ENCODE peak calls at places on chromosomes 2 and 18, in seven cellular contexts. One of them, this sample, is unnamed.

GRCh38 chr2:37670378-37671012 is 947 bp downstream of the CDC42EP3 start:
- DNase-seq in HCEC 1CT: no peak
- DNase-seq in substantia nigra: no peak
- DNase-seq in stimulated activated CD4-positive, alpha-beta T cell treated with anti-CD3 and anti-CD28 coated beads, Interleukin-12 subunit alpha, Interleukin-12 subunit beta, amount 100 ng/mL, for 4 hours: no peak
- DNase-seq in T-helper 1 cell: no peak
- DNase-seq in H9: no peak
- DNase-seq in GM12865: no peak
- DNase-seq in this sample: no peak

GRCh38 chr18:33116376-33116775 is 324.1 kb downstream of the CCDC178 start:
- DNase-seq in HCEC 1CT: no peak
- DNase-seq in substantia nigra: no peak
- DNase-seq in stimulated activated CD4-positive, alpha-beta T cell treated with anti-CD3 and anti-CD28 coated beads, Interleukin-12 subunit alpha, Interleukin-12 subunit beta, amount 100 ng/mL, for 4 hours: no peak
- DNase-seq in T-helper 1 cell: no peak
- DNase-seq in H9: no peak
- DNase-seq in GM12865: no peak
- DNase-seq in this sample: no peak

GRCh38 chr18:38025433-38026038 is 459.9 kb upstream of the CELF4 start:
- DNase-seq in HCEC 1CT: no peak
- DNase-seq in substantia nigra: no peak
- DNase-seq in stimulated activated CD4-positive, alpha-beta T cell treated with anti-CD3 and anti-CD28 coated beads, Interleukin-12 subunit alpha, Interleukin-12 subunit beta, amount 100 ng/mL, for 4 hours: no peak
- DNase-seq in T-helper 1 cell: no peak
- DNase-seq in H9: no peak
- DNase-seq in GM12865: no peak
- DNase-seq in this sample: no peak

GRCh38 chr2:27370816-27371620 is 602 bp downstream of the SNX17 start:
- DNase-seq in HCEC 1CT: peak
- DNase-seq in substantia nigra: no peak
- DNase-seq in stimulated activated CD4-positive, alpha-beta T cell treated with anti-CD3 and anti-CD28 coated beads, Interleukin-12 subunit alpha, Interleukin-12 subunit beta, amount 100 ng/mL, for 4 hours: peak
- DNase-seq in T-helper 1 cell: no peak
- DNase-seq in H9: no peak
- DNase-seq in GM12865: peak
- DNase-seq in this sample: peak

GRCh38 chr2:225998653-225999052 is 599.1 kb downstream of the NYAP2 start:
- DNase-seq in HCEC 1CT: peak
- DNase-seq in substantia nigra: no peak
- DNase-seq in stimulated activated CD4-positive, alpha-beta T cell treated with anti-CD3 and anti-CD28 coated beads, Interleukin-12 subunit alpha, Interleukin-12 subunit beta, amount 100 ng/mL, for 4 hours: no peak
- DNase-seq in T-helper 1 cell: no peak
- DNase-seq in H9: no peak
- DNase-seq in GM12865: no peak
- DNase-seq in this sample: no peak

GRCh38 chr18:52465391-52465790 is 125.4 kb downstream of the DCC start:
- DNase-seq in HCEC 1CT: no peak
- DNase-seq in substantia nigra: no peak
- DNase-seq in stimulated activated CD4-positive, alpha-beta T cell treated with anti-CD3 and anti-CD28 coated beads, Interleukin-12 subunit alpha, Interleukin-12 subunit beta, amount 100 ng/mL, for 4 hours: no peak
- DNase-seq in T-helper 1 cell: no peak
- DNase-seq in H9: no peak
- DNase-seq in GM12865: no peak
- DNase-seq in this sample: no peak

GRCh38 chr2:176281267-176281666 is 12.0 kb downstream of the MTX2 start:
- DNase-seq in HCEC 1CT: peak
- DNase-seq in substantia nigra: no peak
- DNase-seq in stimulated activated CD4-positive, alpha-beta T cell treated with anti-CD3 and anti-CD28 coated beads, Interleukin-12 subunit alpha, Interleukin-12 subunit beta, amount 100 ng/mL, for 4 hours: no peak
- DNase-seq in T-helper 1 cell: no peak
- DNase-seq in H9: no peak
- DNase-seq in GM12865: no peak
- DNase-seq in this sample: no peak

GRCh38 chr2:120738786-120739771 is 3.4 kb downstream of the GLI2 start:
- DNase-seq in HCEC 1CT: no peak
- DNase-seq in substantia nigra: no peak
- DNase-seq in stimulated activated CD4-positive, alpha-beta T cell treated with anti-CD3 and anti-CD28 coated beads, Interleukin-12 subunit alpha, Interleukin-12 subunit beta, amount 100 ng/mL, for 4 hours: no peak
- DNase-seq in T-helper 1 cell: no peak
- DNase-seq in H9: peak
- DNase-seq in GM12865: no peak
- DNase-seq in this sample: no peak

GRCh38 chr2:43458002-43458628 is 137.7 kb downstream of the THADA start:
- DNase-seq in HCEC 1CT: peak
- DNase-seq in substantia nigra: no peak
- DNase-seq in stimulated activated CD4-positive, alpha-beta T cell treated with anti-CD3 and anti-CD28 coated beads, Interleukin-12 subunit alpha, Interleukin-12 subunit beta, amount 100 ng/mL, for 4 hours: no peak
- DNase-seq in T-helper 1 cell: no peak
- DNase-seq in H9: no peak
- DNase-seq in GM12865: no peak
- DNase-seq in this sample: no peak

GRCh38 chr18:61606759-61607158 is 273.5 kb downstream of the CDH20 start:
- DNase-seq in HCEC 1CT: peak
- DNase-seq in substantia nigra: no peak
- DNase-seq in stimulated activated CD4-positive, alpha-beta T cell treated with anti-CD3 and anti-CD28 coated beads, Interleukin-12 subunit alpha, Interleukin-12 subunit beta, amount 100 ng/mL, for 4 hours: no peak
- DNase-seq in T-helper 1 cell: no peak
- DNase-seq in H9: peak
- DNase-seq in GM12865: no peak
- DNase-seq in this sample: no peak

GRCh38 chr2:9714630-9715214 is 83.9 kb upstream of the YWHAQ start:
- DNase-seq in HCEC 1CT: no peak
- DNase-seq in substantia nigra: no peak
- DNase-seq in stimulated activated CD4-positive, alpha-beta T cell treated with anti-CD3 and anti-CD28 coated beads, Interleukin-12 subunit alpha, Interleukin-12 subunit beta, amount 100 ng/mL, for 4 hours: no peak
- DNase-seq in T-helper 1 cell: no peak
- DNase-seq in H9: no peak
- DNase-seq in GM12865: no peak
- DNase-seq in this sample: no peak

GRCh38 chr2:102438578-102438977 is 15.6 kb downstream of the IL18RAP start:
- DNase-seq in HCEC 1CT: no peak
- DNase-seq in substantia nigra: no peak
- DNase-seq in stimulated activated CD4-positive, alpha-beta T cell treated with anti-CD3 and anti-CD28 coated beads, Interleukin-12 subunit alpha, Interleukin-12 subunit beta, amount 100 ng/mL, for 4 hours: no peak
- DNase-seq in T-helper 1 cell: no peak
- DNase-seq in H9: no peak
- DNase-seq in GM12865: no peak
- DNase-seq in this sample: no peak

GRCh38 chr2:236014408-236015131 is 153.6 kb downstream of the GBX2 start:
- DNase-seq in HCEC 1CT: no peak
- DNase-seq in substantia nigra: no peak
- DNase-seq in stimulated activated CD4-positive, alpha-beta T cell treated with anti-CD3 and anti-CD28 coated beads, Interleukin-12 subunit alpha, Interleukin-12 subunit beta, amount 100 ng/mL, for 4 hours: no peak
- DNase-seq in T-helper 1 cell: no peak
- DNase-seq in H9: peak
- DNase-seq in GM12865: no peak
- DNase-seq in this sample: no peak

GRCh38 chr2:8684885-8685696 is 3.2 kb downstream of the ID2 start:
- DNase-seq in HCEC 1CT: no peak
- DNase-seq in substantia nigra: peak
- DNase-seq in stimulated activated CD4-positive, alpha-beta T cell treated with anti-CD3 and anti-CD28 coated beads, Interleukin-12 subunit alpha, Interleukin-12 subunit beta, amount 100 ng/mL, for 4 hours: peak
- DNase-seq in T-helper 1 cell: peak
- DNase-seq in H9: peak
- DNase-seq in GM12865: peak
- DNase-seq in this sample: no peak

This sample was measured in GM12878.